ENCODE peak calls at places on chromosomes 6 and 20, in nine cellular contexts. T, V, L, W, E, A, B, R and H are unnamed samples.

GRCh38 chr6:125913864-125914351 is 42.7 kb upstream of the HINT3 start:
- DNase-seq in T (peak; percentile 98), V (no peak), L (no peak), W (no peak), E (no peak), A (peak; percentile 96), B (no peak), R (peak; percentile 92), H (peak; percentile 96)

GRCh38 chr6:137904822-137905617 is 38.0 kb downstream of the TNFAIP3 start:
- DNase-seq in T (no peak), V (no peak), L (peak; percentile 28), W (no peak), E (no peak), A (peak; percentile 30), B (no peak), R (no peak), H (no peak)

GRCh38 chr20:830011-830521 is 3.4 kb upstream of the FAM110A start:
- DNase-seq in T (peak; percentile 84), V (peak; percentile 27), L (no peak), W (no peak), E (no peak), A (no peak), B (no peak), R (peak; percentile 75), H (no peak)

GRCh38 chr6:151275121-151275520 is 35.4 kb downstream of the AKAP12 start:
- DNase-seq in T (no peak), V (no peak), L (no peak), W (no peak), E (no peak), A (no peak), B (peak; percentile 37), R (no peak), H (no peak)

GRCh38 chr20:63102720-63103375 is 96.1 kb upstream of the BHLHE23 start:
- DNase-seq in T (no peak), V (peak; percentile 70), L (peak; percentile 82), W (no peak), E (peak; percentile 48), A (no peak), B (peak; percentile 76), R (peak; percentile 37), H (peak; percentile 1)

GRCh38 chr20:7210910-7211309 is 443.4 kb downstream of the BMP2 start:
- DNase-seq in T (no peak), V (no peak), L (no peak), W (no peak), E (no peak), A (no peak), B (no peak), R (no peak), H (no peak)

GRCh38 chr20:58518387-58518786 is 3.2 kb upstream of the APCDD1L start:
- DNase-seq in T (no peak), V (no peak), L (no peak), W (no peak), E (no peak), A (no peak), B (no peak), R (no peak), H (no peak)

GRCh38 chr6:112153926-112154621 is 66.7 kb downstream of the FAM229B start:
- DNase-seq in T (no peak), V (no peak), L (no peak), W (no peak), E (no peak), A (peak; percentile 94), B (no peak), R (peak; percentile 92), H (peak; percentile 85)

GRCh38 chr6:90893385-90893784 is 306.5 kb upstream of the MAP3K7 start:
- DNase-seq in T (no peak), V (no peak), L (no peak), W (no peak), E (no peak), A (no peak), B (no peak), R (no peak), H (no peak)

GRCh38 chr6:90891338-90891715 is 304.5 kb upstream of the MAP3K7 start:
- DNase-seq in T (no peak), V (no peak), L (no peak), W (no peak), E (no peak), A (no peak), B (no peak), R (no peak), H (no peak)

GRCh38 chr6:90894285-90895144 is 307.6 kb upstream of the MAP3K7 start:
- DNase-seq in T (no peak), V (no peak), L (no peak), W (no peak), E (no peak), A (no peak), B (no peak), R (no peak), H (no peak)

GRCh38 chr6:90890681-90891337 is 303.9 kb upstream of the MAP3K7 start:
- DNase-seq in T (no peak), V (no peak), L (no peak), W (no peak), E (no peak), A (peak; percentile 2), B (peak; percentile 22), R (no peak), H (peak; percentile 22)

DNA sequence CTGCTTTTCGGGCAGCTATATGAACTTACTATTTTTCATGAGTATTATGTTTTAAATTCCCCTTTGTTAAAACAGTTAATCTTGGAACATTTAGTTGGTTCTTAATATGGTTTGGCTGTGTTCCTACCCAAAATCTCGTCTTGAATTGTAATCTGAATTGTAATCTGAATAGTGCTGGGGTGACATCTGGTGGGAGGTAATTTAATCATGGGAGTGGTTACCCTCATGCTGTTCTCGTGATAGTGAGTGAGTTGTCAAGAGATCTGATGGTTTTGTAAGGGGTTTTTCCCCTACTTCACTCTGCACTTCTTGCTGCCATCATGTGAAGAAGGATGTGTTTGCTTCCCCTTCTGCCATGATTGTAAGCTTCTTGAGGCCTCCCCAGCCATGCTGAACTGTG is 305.4 kb upstream of the MAP3K7 start:
- DNase-seq in T (no peak), V (no peak), L (no peak), W (no peak), E (no peak), A (no peak), B (peak; percentile 11), R (no peak), H (no peak)
- TF ChIP-seq CTCF in T (no peak), V (no peak), L (no peak), W (no peak), E (no peak), A (no peak), B (peak; percentile 42), R (no peak), H (no peak)

GRCh38 chr6:144093658-144094057 is 1.7 kb downstream of the SF3B5 start:
- DNase-seq in T (no peak), V (no peak), L (no peak), W (no peak), E (no peak), A (no peak), B (no peak), R (no peak), H (no peak)

GRCh38 chr6:144094731-144095133 is 641 bp downstream of the SF3B5 start:
- DNase-seq in T (no peak), V (no peak), L (no peak), W (no peak), E (no peak), A (no peak), B (no peak), R (no peak), H (no peak)

GRCh38 chr6:144093236-144093635 is 2.1 kb downstream of the SF3B5 start:
- DNase-seq in T (no peak), V (no peak), L (no peak), W (no peak), E (no peak), A (no peak), B (no peak), R (no peak), H (no peak)

GRCh38 chr6:144087789-144088426 is 7.5 kb downstream of the SF3B5 start:
- DNase-seq in T (no peak), V (no peak), L (no peak), W (no peak), E (no peak), A (no peak), B (peak; percentile 35), R (no peak), H (no peak)

GRCh38 chr6:144090384-144090783 is 5.0 kb downstream of the SF3B5 start:
- DNase-seq in T (no peak), V (no peak), L (no peak), W (no peak), E (no peak), A (no peak), B (no peak), R (no peak), H (no peak)
- TF ChIP-seq CTCF in T (no peak), V (no peak), L (peak; percentile 15), W (no peak), E (no peak), A (no peak), B (no peak), R (no peak), H (no peak)

GRCh38 chr6:63346217-63346834 is 26.5 kb upstream of the LGSN start:
- DNase-seq in T (no peak), V (no peak), L (no peak), W (no peak), E (no peak), A (no peak), B (no peak), R (no peak), H (no peak)

DNA sequence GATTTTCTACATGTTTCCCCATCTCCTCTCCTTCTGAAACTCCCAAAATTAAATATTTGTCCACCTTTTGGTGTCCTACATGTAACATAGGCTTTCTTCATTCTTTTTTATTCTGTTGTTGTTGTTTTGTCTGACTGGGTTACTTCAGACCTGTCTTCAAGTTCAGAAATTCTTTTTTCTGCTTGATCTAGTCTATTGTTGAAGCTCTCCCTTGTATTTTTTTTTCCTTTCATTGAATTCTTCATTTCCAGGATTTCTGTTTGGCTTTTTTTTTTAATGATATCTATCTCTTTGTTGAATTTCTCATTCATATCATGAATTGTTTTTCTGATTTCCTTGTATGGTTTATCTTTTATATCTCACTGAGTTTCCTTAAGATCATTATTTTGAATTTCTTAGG is 20.6 kb upstream of the LGSN start:
- DNase-seq in T (no peak), V (no peak), L (no peak), W (no peak), E (no peak), A (no peak), B (no peak), R (no peak), H (no peak)
- TF ChIP-seq CTCF in T (no peak), V (no peak), L (no peak), W (no peak), E (no peak), A (no peak), B (no peak), R (no peak), H (no peak)

GRCh38 chr6:32196682-32197616 is 4.5 kb upstream of the GPSM3 start:
- DNase-seq in T (no peak), V (peak; percentile 70), L (peak; percentile 63), W (no peak), E (peak; percentile 67), A (peak; percentile 6), B (peak; percentile 67), R (peak; percentile 38), H (no peak)

GRCh38 chr6:32195902-32196681 is 3.6 kb upstream of the GPSM3 start:
- DNase-seq in T (peak; percentile 21), V (peak; percentile 93), L (peak; percentile 85), W (peak; percentile 75), E (peak; percentile 97), A (peak; percentile 85), B (peak; percentile 97), R (peak; percentile 99), H (peak; percentile 42)

GRCh38 chr6:32194825-32195651 is 2.6 kb upstream of the GPSM3 start:
- DNase-seq in T (peak; percentile 18), V (no peak), L (no peak), W (no peak), E (peak; percentile 28), A (peak; percentile 35), B (peak; percentile 58), R (peak; percentile 77), H (peak; percentile 53)

GRCh38 chr6:32194388-32194787 is 1.9 kb upstream of the GPSM3 start:
- DNase-seq in T (no peak), V (no peak), L (no peak), W (no peak), E (no peak), A (no peak), B (no peak), R (no peak), H (no peak)

GRCh38 chr6:32195652-32195901 is 3.1 kb upstream of the GPSM3 start:
- DNase-seq in T (peak; percentile 99), V (peak; percentile 100), L (peak; percentile 98), W (peak; percentile 100), E (peak; percentile 100), A (peak; percentile 97), B (peak; percentile 100), R (peak; percentile 100), H (peak; percentile 97)
- TF ChIP-seq CTCF in T (peak; percentile 60), V (peak; percentile 51), L (peak; percentile 5), W (peak; percentile 45), E (peak; percentile 57), A (no peak), B (no peak), R (peak; percentile 34), H (peak; percentile 53)